ENCODE peak calls at places on chromosome 10, in eight cellular contexts. M is adipocyte; T is epithelial cell of esophagus; X is NCI-H1694 treated with DMSO at 0.1 percent for 48 hours; L is activated T-cell treated with anti-CD3 and anti-CD28 coated beads for 24 hours; C is activated naive CD8-positive, alpha-beta T cell treated with anti-CD3 and anti-CD28 coated beads for 36 hours; Z is neural crest cell; K is stimulated activated CD8-positive, alpha-beta memory T cell treated with anti-CD3 and anti-CD28 coated beads, Interleukin-2, amount 100 ng/mL, for 1 hour. A is an unnamed sample.

GRCh38 chr10:33122014-33122788 is 164.2 kb upstream of the ITGB1 start:
- DNase-seq in X (peak; percentile 24), Z (no peak), M (peak; percentile 97), C (no peak), T (no peak), L (no peak), K (no peak), A (peak; percentile 89)

GRCh38 chr10:82319558-82319957 is 444.6 kb downstream of the NRG3 start:
- DNase-seq in M (no peak), Z (no peak), T (no peak), C (no peak), X (peak; percentile 59), L (no peak), K (no peak), A (no peak)

GRCh38 chr10:50937230-50937907 is 51.9 kb upstream of the A1CF start:
- DNase-seq in X (peak; percentile 2), L (no peak), T (peak; percentile 45), Z (no peak), M (peak; percentile 81), K (no peak), C (no peak), A (peak; percentile 40)

GRCh38 chr10:131444286-131444685 is 132.8 kb upstream of the TCERG1L start:
- DNase-seq in X (no peak), C (no peak), T (no peak), Z (no peak), K (no peak), L (no peak), M (no peak), A (no peak)

GRCh38 chr10:132175907-132176581 is 10.7 kb upstream of the DPYSL4 start:
- DNase-seq in X (no peak), Z (peak; percentile 16), C (no peak), K (no peak), T (no peak), L (no peak), M (no peak), A (no peak)

GRCh38 chr10:103350522-103351260 is at the start of gene PCGF6:
- DNase-seq in C (peak; percentile 85), T (peak; percentile 64), X (peak; percentile 48), L (peak; percentile 69), M (peak; percentile 91), Z (peak; percentile 90), K (peak; percentile 50), A (peak; percentile 77)

GRCh38 chr10:84698989-84699388 is 370.6 kb downstream of the CCSER2 start:
- DNase-seq in X (no peak), T (no peak), Z (no peak), C (no peak), K (no peak), M (no peak), L (no peak), A (no peak)

GRCh38 chr10:91077549-91078017 is 142.9 kb upstream of the PCGF5 start:
- DNase-seq in T (peak; percentile 38), L (no peak), M (peak; percentile 80), K (no peak), C (no peak), X (peak; percentile 77), Z (no peak), A (peak; percentile 77)

GRCh38 chr10:3409928-3410327 is 237.3 kb upstream of the PITRM1 start:
- DNase-seq in M (no peak), C (no peak), X (no peak), T (no peak), K (no peak), L (no peak), Z (no peak), A (no peak)

GRCh38 chr10:78630944-78631838 is 437.6 kb upstream of the ZMIZ1 start:
- DNase-seq in T (no peak), K (no peak), X (peak; percentile 84), C (peak; percentile 4), Z (no peak), L (no peak), M (no peak), A (no peak)

GRCh38 chr10:129501652-129502436 is 34.8 kb downstream of the MGMT start:
- DNase-seq in X (no peak), M (no peak), K (no peak), T (peak; percentile 52), C (no peak), L (no peak), Z (no peak), A (no peak)